ENCODE peak calls at places on chromosomes 7 and 10, in ten cellular contexts. One of them, this sample, is unnamed.

GRCh38 chr7:30646154-30646553 is 36.1 kb downstream of the CRHR2 start:
- DNase-seq in GM20000: no peak
- DNase-seq in fibroblast of mammary gland: no peak
- DNase-seq in H9: no peak
- DNase-seq in AG10803: no peak
- DNase-seq in WTC11: no peak
- DNase-seq in kidney: no peak
- DNase-seq in A549: no peak
- DNase-seq in Calu3: no peak
- DNase-seq in lung: peak
- DNase-seq in this sample: peak

GRCh38 chr10:72259491-72260214 is 14.1 kb upstream of the DDIT4 start:
- DNase-seq in GM20000: peak
- DNase-seq in fibroblast of mammary gland: peak
- DNase-seq in A549: no peak
- DNase-seq in H9: no peak
- DNase-seq in AG10803: peak
- DNase-seq in kidney: no peak
- DNase-seq in Calu3: no peak
- DNase-seq in WTC11: no peak
- DNase-seq in lung: no peak
- DNase-seq in this sample: peak

GRCh38 chr10:113069595-113069994 is 119.5 kb downstream of the TCF7L2 start:
- DNase-seq in A549: no peak
- DNase-seq in fibroblast of mammary gland: no peak
- DNase-seq in WTC11: no peak
- DNase-seq in H9: no peak
- DNase-seq in GM20000: no peak
- DNase-seq in AG10803: no peak
- DNase-seq in lung: no peak
- DNase-seq in kidney: no peak
- DNase-seq in Calu3: peak
- DNase-seq in this sample: no peak

GRCh38 chr10:116385994-116386809 is 41.4 kb upstream of the PNLIPRP3 start:
- DNase-seq in GM20000: no peak
- DNase-seq in fibroblast of mammary gland: peak
- DNase-seq in lung: no peak
- DNase-seq in kidney: no peak
- DNase-seq in Calu3: peak
- DNase-seq in WTC11: no peak
- DNase-seq in H9: no peak
- DNase-seq in A549: no peak
- DNase-seq in AG10803: peak
- DNase-seq in this sample: no peak

GRCh38 chr10:72276013-72276387 is 2.3 kb downstream of the DDIT4 start:
- DNase-seq in AG10803: no peak
- DNase-seq in H9: no peak
- DNase-seq in WTC11: no peak
- DNase-seq in lung: no peak
- DNase-seq in Calu3: peak
- DNase-seq in GM20000: no peak
- DNase-seq in fibroblast of mammary gland: peak
- DNase-seq in kidney: peak
- DNase-seq in A549: no peak
- DNase-seq in this sample: no peak

GRCh38 chr7:23472974-23473847 is 2.9 kb upstream of the IGF2BP3 start:
- DNase-seq in WTC11: no peak
- DNase-seq in kidney: no peak
- DNase-seq in lung: no peak
- DNase-seq in GM20000: no peak
- DNase-seq in AG10803: no peak
- DNase-seq in fibroblast of mammary gland: no peak
- DNase-seq in Calu3: no peak
- DNase-seq in H9: no peak
- DNase-seq in A549: no peak
- DNase-seq in this sample: no peak

GRCh38 chr10:73094249-73094850 is 2.3 kb downstream of the P4HA1 start:
- DNase-seq in WTC11: no peak
- DNase-seq in kidney: no peak
- DNase-seq in AG10803: no peak
- DNase-seq in H9: no peak
- DNase-seq in lung: no peak
- DNase-seq in fibroblast of mammary gland: peak
- DNase-seq in A549: no peak
- DNase-seq in Calu3: no peak
- DNase-seq in GM20000: no peak
- DNase-seq in this sample: no peak

GRCh38 chr7:1526271-1526754 is 4.2 kb upstream of the MAFK start:
- DNase-seq in lung: no peak
- DNase-seq in WTC11: no peak
- DNase-seq in GM20000: no peak
- DNase-seq in H9: no peak
- DNase-seq in fibroblast of mammary gland: peak
- DNase-seq in Calu3: no peak
- DNase-seq in AG10803: no peak
- DNase-seq in kidney: no peak
- DNase-seq in A549: no peak
- DNase-seq in this sample: no peak

GRCh38 chr10:48509974-48510692 is 94.7 kb downstream of the ARHGAP22 start:
- DNase-seq in Calu3: peak
- DNase-seq in lung: no peak
- DNase-seq in WTC11: peak
- DNase-seq in AG10803: no peak
- DNase-seq in H9: peak
- DNase-seq in fibroblast of mammary gland: no peak
- DNase-seq in GM20000: no peak
- DNase-seq in A549: peak
- DNase-seq in kidney: no peak
- DNase-seq in this sample: peak

GRCh38 chr7:28102778-28103177 is 77.8 kb downstream of the JAZF1 start:
- DNase-seq in Calu3: no peak
- DNase-seq in AG10803: peak
- DNase-seq in A549: peak
- DNase-seq in H9: no peak
- DNase-seq in WTC11: no peak
- DNase-seq in kidney: no peak
- DNase-seq in lung: peak
- DNase-seq in fibroblast of mammary gland: peak
- DNase-seq in GM20000: no peak
- DNase-seq in this sample: no peak

GRCh38 chr7:84002348-84002747 is 192.2 kb downstream of the SEMA3A start:
- DNase-seq in fibroblast of mammary gland: no peak
- DNase-seq in WTC11: no peak
- DNase-seq in lung: no peak
- DNase-seq in Calu3: no peak
- DNase-seq in kidney: no peak
- DNase-seq in H9: no peak
- DNase-seq in A549: no peak
- DNase-seq in AG10803: peak
- DNase-seq in GM20000: no peak
- DNase-seq in this sample: no peak

DNA sequence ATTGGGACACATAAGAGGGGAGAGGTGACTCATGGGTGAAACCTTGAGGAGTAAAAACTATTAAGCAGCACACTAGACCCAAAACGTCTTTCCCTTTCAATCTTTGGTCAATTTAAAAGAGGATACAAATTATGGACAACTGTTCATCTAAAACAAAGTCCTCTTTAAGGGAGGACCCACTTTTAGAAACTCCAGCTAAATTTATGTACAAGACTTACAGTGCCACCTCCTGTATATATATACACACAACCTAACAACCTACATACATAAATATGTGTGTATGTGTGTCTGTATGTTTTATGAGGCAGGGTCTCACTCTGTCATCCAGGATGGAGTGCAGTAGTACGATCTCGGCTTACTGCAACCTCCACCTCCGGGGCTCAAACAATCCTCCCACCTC is 18.1 kb upstream of the ZC3HAV1 start:
- DNase-seq in fibroblast of mammary gland: peak
- DNase-seq in A549: no peak
- DNase-seq in Calu3: no peak
- DNase-seq in kidney: no peak
- DNase-seq in GM20000: no peak
- DNase-seq in lung: no peak
- DNase-seq in WTC11: no peak
- DNase-seq in H9: no peak
- DNase-seq in AG10803: peak
- DNase-seq in this sample: no peak
- TF ChIP-seq CTCF in fibroblast of mammary gland: no peak
- TF ChIP-seq CTCF in A549: no peak
- TF ChIP-seq CTCF in Calu3: no peak
- TF ChIP-seq CTCF in kidney: no peak
- TF ChIP-seq CTCF in GM20000: no peak
- TF ChIP-seq CTCF in lung: no peak
- TF ChIP-seq CTCF in WTC11: no peak
- TF ChIP-seq CTCF in H9: no peak
- TF ChIP-seq CTCF in AG10803: no peak
- TF ChIP-seq CTCF in this sample: peak

GRCh38 chr7:99928994-99929729 is at the start of gene GJC3:
- DNase-seq in WTC11: peak
- DNase-seq in GM20000: peak
- DNase-seq in fibroblast of mammary gland: peak
- DNase-seq in A549: peak
- DNase-seq in Calu3: peak
- DNase-seq in kidney: peak
- DNase-seq in lung: peak
- DNase-seq in H9: peak
- DNase-seq in AG10803: peak
- DNase-seq in this sample: peak
- TF ChIP-seq CTCF in WTC11: no peak
- TF ChIP-seq CTCF in GM20000: no peak
- TF ChIP-seq CTCF in fibroblast of mammary gland: peak
- TF ChIP-seq CTCF in A549: peak
- TF ChIP-seq CTCF in Calu3: no peak
- TF ChIP-seq CTCF in kidney: peak
- TF ChIP-seq CTCF in lung: peak
- TF ChIP-seq CTCF in H9: peak
- TF ChIP-seq CTCF in AG10803: peak
- TF ChIP-seq CTCF in this sample: peak

GRCh38 chr10:75097666-75098285 is 13.7 kb upstream of the SAMD8 start:
- DNase-seq in GM20000: no peak
- DNase-seq in A549: no peak
- DNase-seq in H9: peak
- DNase-seq in kidney: no peak
- DNase-seq in Calu3: no peak
- DNase-seq in lung: no peak
- DNase-seq in WTC11: no peak
- DNase-seq in AG10803: peak
- DNase-seq in fibroblast of mammary gland: peak
- DNase-seq in this sample: no peak
- TF ChIP-seq CTCF in GM20000: no peak
- TF ChIP-seq CTCF in A549: no peak
- TF ChIP-seq CTCF in H9: peak
- TF ChIP-seq CTCF in kidney: no peak
- TF ChIP-seq CTCF in Calu3: no peak
- TF ChIP-seq CTCF in lung: no peak
- TF ChIP-seq CTCF in WTC11: no peak
- TF ChIP-seq CTCF in AG10803: peak
- TF ChIP-seq CTCF in fibroblast of mammary gland: peak
- TF ChIP-seq CTCF in this sample: peak

DNA sequence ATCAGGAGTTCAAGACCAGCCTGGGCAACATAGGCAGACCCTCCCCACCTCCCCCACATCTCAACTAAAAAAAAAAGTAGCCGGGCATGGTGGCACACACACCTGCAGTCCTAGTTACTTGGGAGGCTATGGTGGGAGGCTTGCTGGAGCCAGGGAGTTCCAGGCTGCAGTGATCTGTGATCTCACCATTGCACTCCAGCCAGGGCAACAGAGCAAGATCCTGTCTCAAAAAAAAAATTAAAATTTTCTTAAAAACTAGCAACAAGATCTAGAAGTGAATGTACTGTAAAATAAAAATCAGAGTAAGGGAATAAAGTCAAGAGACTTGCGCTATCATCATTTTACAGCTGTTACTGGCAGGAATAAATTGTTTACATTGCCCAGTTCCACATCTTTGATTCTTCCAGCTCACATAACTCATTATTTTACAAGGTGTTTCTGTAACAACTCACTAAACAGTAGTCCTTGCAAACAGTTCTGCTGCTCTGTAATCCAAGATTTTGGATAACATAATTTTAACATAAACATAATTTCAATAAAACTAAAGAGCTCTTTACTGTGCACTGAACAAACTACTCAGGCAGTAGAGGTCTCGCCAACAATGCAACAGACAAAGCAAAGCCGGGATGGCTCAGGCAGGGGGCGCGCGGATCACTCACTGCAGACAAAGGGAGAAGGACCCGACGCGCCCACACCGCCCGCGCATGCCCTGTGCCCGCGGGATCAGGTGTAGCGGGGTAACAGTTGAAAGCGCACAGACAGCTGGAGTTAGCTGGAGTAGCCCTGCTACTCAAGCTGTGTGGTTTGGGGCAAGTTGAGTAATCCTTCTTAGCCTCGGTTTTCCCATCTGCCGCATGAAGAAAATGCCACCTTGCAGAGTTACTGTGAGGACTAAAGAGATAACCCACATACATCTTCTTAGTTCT is 73.3 kb upstream of the NFE2L3 start:
- DNase-seq in WTC11: peak
- DNase-seq in kidney: peak
- DNase-seq in fibroblast of mammary gland: peak
- DNase-seq in lung: peak
- DNase-seq in AG10803: peak
- DNase-seq in GM20000: peak
- DNase-seq in Calu3: peak
- DNase-seq in H9: peak
- DNase-seq in A549: peak
- DNase-seq in this sample: no peak
- TF ChIP-seq CTCF in WTC11: no peak
- TF ChIP-seq CTCF in kidney: no peak
- TF ChIP-seq CTCF in fibroblast of mammary gland: peak
- TF ChIP-seq CTCF in lung: peak
- TF ChIP-seq CTCF in AG10803: peak
- TF ChIP-seq CTCF in GM20000: peak
- TF ChIP-seq CTCF in Calu3: no peak
- TF ChIP-seq CTCF in H9: peak
- TF ChIP-seq CTCF in A549: peak
- TF ChIP-seq CTCF in this sample: peak

GRCh38 chr10:22420787-22421517 is 75.7 kb downstream of the SPAG6 start:
- DNase-seq in fibroblast of mammary gland: peak
- DNase-seq in kidney: no peak
- DNase-seq in lung: no peak
- DNase-seq in WTC11: no peak
- DNase-seq in A549: no peak
- DNase-seq in H9: no peak
- DNase-seq in Calu3: no peak
- DNase-seq in GM20000: peak
- DNase-seq in AG10803: peak
- DNase-seq in this sample: no peak
- TF ChIP-seq CTCF in fibroblast of mammary gland: peak
- TF ChIP-seq CTCF in kidney: no peak
- TF ChIP-seq CTCF in lung: no peak
- TF ChIP-seq CTCF in WTC11: no peak
- TF ChIP-seq CTCF in A549: peak
- TF ChIP-seq CTCF in H9: no peak
- TF ChIP-seq CTCF in Calu3: no peak
- TF ChIP-seq CTCF in GM20000: no peak
- TF ChIP-seq CTCF in AG10803: peak
- TF ChIP-seq CTCF in this sample: peak

DNA sequence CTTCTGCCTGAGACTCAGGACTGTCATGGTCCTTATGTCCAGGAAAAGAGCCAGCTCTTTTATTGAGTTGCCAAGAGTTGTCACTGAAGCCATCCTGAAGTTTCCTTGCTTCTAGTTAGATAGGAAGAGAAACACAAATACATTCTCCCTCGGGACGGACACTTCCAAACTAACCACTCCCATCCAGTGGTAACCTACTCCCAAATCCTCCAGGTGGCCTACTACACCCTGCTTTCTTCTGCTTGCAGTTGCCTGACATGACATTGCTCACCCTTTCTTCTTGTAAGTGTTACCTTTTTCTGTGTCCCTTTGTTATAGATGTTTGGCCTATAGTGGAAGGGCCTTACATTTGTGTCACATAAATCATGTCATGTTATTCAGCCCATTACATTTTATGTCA is 346.8 kb downstream of the NRG3 start:
- DNase-seq in AG10803: no peak
- DNase-seq in A549: no peak
- DNase-seq in lung: no peak
- DNase-seq in WTC11: no peak
- DNase-seq in fibroblast of mammary gland: peak
- DNase-seq in GM20000: no peak
- DNase-seq in H9: peak
- DNase-seq in kidney: no peak
- DNase-seq in Calu3: no peak
- DNase-seq in this sample: no peak
- TF ChIP-seq CTCF in AG10803: no peak
- TF ChIP-seq CTCF in A549: no peak
- TF ChIP-seq CTCF in lung: no peak
- TF ChIP-seq CTCF in WTC11: no peak
- TF ChIP-seq CTCF in fibroblast of mammary gland: no peak
- TF ChIP-seq CTCF in GM20000: no peak
- TF ChIP-seq CTCF in H9: peak
- TF ChIP-seq CTCF in kidney: no peak
- TF ChIP-seq CTCF in Calu3: no peak
- TF ChIP-seq CTCF in this sample: no peak